ENCODE peak calls at places on chromosomes 4 and X, in eight cellular contexts. One of them, this sample, is unnamed.

GRCh38 chr4:2363056-2363719 is 55.3 kb downstream of the ZFYVE28 start:
- DNase-seq in left lung: no peak
- DNase-seq in HFF-Myc: no peak
- DNase-seq in astrocyte of the cerebellum: no peak
- DNase-seq in psoas muscle: peak
- DNase-seq in AG09309: no peak
- DNase-seq in suprapubic skin: no peak
- DNase-seq in dorsolateral prefrontal cortex: peak
- DNase-seq in this sample: no peak

GRCh38 chrX:8721536-8721935 is 10.4 kb downstream of the ANOS1 start:
- DNase-seq in left lung: no peak
- DNase-seq in HFF-Myc: no peak
- DNase-seq in astrocyte of the cerebellum: no peak
- DNase-seq in psoas muscle: no peak
- DNase-seq in AG09309: no peak
- DNase-seq in suprapubic skin: no peak
- DNase-seq in dorsolateral prefrontal cortex: no peak
- DNase-seq in this sample: no peak

GRCh38 chr4:146023334-146023967 is 84.8 kb upstream of the ZNF827 start:
- DNase-seq in left lung: no peak
- DNase-seq in HFF-Myc: no peak
- DNase-seq in astrocyte of the cerebellum: no peak
- DNase-seq in psoas muscle: no peak
- DNase-seq in AG09309: no peak
- DNase-seq in suprapubic skin: no peak
- DNase-seq in dorsolateral prefrontal cortex: no peak
- DNase-seq in this sample: no peak

GRCh38 chr4:75605928-75606327 is 24.4 kb downstream of the CDKL2 start:
- DNase-seq in left lung: no peak
- DNase-seq in HFF-Myc: no peak
- DNase-seq in astrocyte of the cerebellum: no peak
- DNase-seq in psoas muscle: no peak
- DNase-seq in AG09309: no peak
- DNase-seq in suprapubic skin: no peak
- DNase-seq in dorsolateral prefrontal cortex: no peak
- DNase-seq in this sample: no peak

GRCh38 chrX:70262952-70263567 is 3.1 kb upstream of the P2RY4 start:
- DNase-seq in left lung: peak
- DNase-seq in HFF-Myc: peak
- DNase-seq in astrocyte of the cerebellum: no peak
- DNase-seq in psoas muscle: no peak
- DNase-seq in AG09309: no peak
- DNase-seq in suprapubic skin: no peak
- DNase-seq in dorsolateral prefrontal cortex: no peak
- DNase-seq in this sample: peak

GRCh38 chrX:9110808-9111207 is 76.9 kb upstream of the FAM9B start:
- DNase-seq in left lung: no peak
- DNase-seq in HFF-Myc: no peak
- DNase-seq in astrocyte of the cerebellum: no peak
- DNase-seq in psoas muscle: no peak
- DNase-seq in AG09309: no peak
- DNase-seq in suprapubic skin: no peak
- DNase-seq in dorsolateral prefrontal cortex: no peak
- DNase-seq in this sample: no peak

GRCh38 chr4:17309567-17310268 is 202.2 kb downstream of the QDPR start:
- DNase-seq in left lung: no peak
- DNase-seq in HFF-Myc: no peak
- DNase-seq in astrocyte of the cerebellum: no peak
- DNase-seq in psoas muscle: no peak
- DNase-seq in AG09309: no peak
- DNase-seq in suprapubic skin: no peak
- DNase-seq in dorsolateral prefrontal cortex: no peak
- DNase-seq in this sample: no peak

GRCh38 chrX:41333744-41333993 is 293 bp upstream of the DDX3X start:
- DNase-seq in left lung: no peak
- DNase-seq in HFF-Myc: peak
- DNase-seq in astrocyte of the cerebellum: peak
- DNase-seq in psoas muscle: no peak
- DNase-seq in AG09309: peak
- DNase-seq in suprapubic skin: peak
- DNase-seq in dorsolateral prefrontal cortex: no peak
- DNase-seq in this sample: peak

GRCh38 chr4:142983111-142983510 is 137.0 kb upstream of the INPP4B start:
- DNase-seq in left lung: no peak
- DNase-seq in HFF-Myc: no peak
- DNase-seq in astrocyte of the cerebellum: peak
- DNase-seq in psoas muscle: no peak
- DNase-seq in AG09309: no peak
- DNase-seq in suprapubic skin: no peak
- DNase-seq in dorsolateral prefrontal cortex: no peak
- DNase-seq in this sample: no peak

GRCh38 chr4:4677825-4678522 is 136.1 kb upstream of the STX18 start:
- DNase-seq in left lung: no peak
- DNase-seq in HFF-Myc: peak
- DNase-seq in astrocyte of the cerebellum: no peak
- DNase-seq in psoas muscle: no peak
- DNase-seq in AG09309: peak
- DNase-seq in suprapubic skin: no peak
- DNase-seq in dorsolateral prefrontal cortex: no peak
- DNase-seq in this sample: no peak

DNA sequence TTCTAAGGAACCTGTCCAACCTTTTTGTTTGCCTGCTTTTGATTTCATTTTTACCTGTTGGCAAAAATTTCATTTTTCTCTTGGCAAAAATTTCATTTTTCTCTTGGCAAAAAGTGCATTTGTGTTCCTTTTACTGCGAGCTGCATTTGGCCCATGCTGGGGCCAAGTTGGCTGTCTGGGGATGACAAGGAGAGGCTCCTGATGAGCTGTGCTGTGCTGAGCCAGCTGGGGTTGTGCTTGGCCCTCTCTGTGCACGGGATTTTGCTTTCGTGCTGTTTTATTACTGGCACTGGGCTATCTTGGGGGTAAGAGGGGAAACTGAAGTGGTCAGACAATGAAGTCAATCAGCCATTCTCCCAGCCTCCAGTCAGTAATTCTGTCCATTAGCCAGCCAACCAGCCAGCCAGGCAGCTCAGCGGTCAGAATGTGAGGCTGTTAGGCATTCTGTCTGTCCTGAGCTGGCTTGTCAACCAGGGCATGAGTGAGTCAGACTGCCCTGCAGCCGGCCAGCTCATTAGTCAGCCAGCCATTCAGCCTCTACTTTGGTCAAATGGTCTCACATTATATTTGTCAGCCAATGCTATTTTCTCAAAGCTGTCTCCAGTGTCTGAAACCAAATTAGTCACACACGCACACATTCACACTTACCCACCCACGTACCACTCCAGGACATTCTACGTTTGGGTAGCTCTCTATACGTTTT is 56.9 kb upstream of the PRPS1 start:
- DNase-seq in left lung: peak
- DNase-seq in HFF-Myc: no peak
- DNase-seq in astrocyte of the cerebellum: peak
- DNase-seq in psoas muscle: peak
- DNase-seq in AG09309: peak
- DNase-seq in suprapubic skin: no peak
- DNase-seq in dorsolateral prefrontal cortex: no peak
- DNase-seq in this sample: peak
- TF ChIP-seq CTCF in left lung: no peak
- TF ChIP-seq CTCF in HFF-Myc: no peak
- TF ChIP-seq CTCF in astrocyte of the cerebellum: no peak
- TF ChIP-seq CTCF in psoas muscle: no peak
- TF ChIP-seq CTCF in AG09309: no peak
- TF ChIP-seq CTCF in suprapubic skin: no peak
- TF ChIP-seq CTCF in dorsolateral prefrontal cortex: no peak
- TF ChIP-seq CTCF in this sample: no peak

GRCh38 chr4:70994387-70995099 is 1.1 kb downstream of the DCK start:
- DNase-seq in left lung: no peak
- DNase-seq in HFF-Myc: no peak
- DNase-seq in astrocyte of the cerebellum: no peak
- DNase-seq in psoas muscle: no peak
- DNase-seq in AG09309: no peak
- DNase-seq in suprapubic skin: no peak
- DNase-seq in dorsolateral prefrontal cortex: no peak
- DNase-seq in this sample: no peak

GRCh38 chr4:70991596-70991995 is 1.9 kb upstream of the DCK start:
- DNase-seq in left lung: no peak
- DNase-seq in HFF-Myc: no peak
- DNase-seq in astrocyte of the cerebellum: no peak
- DNase-seq in psoas muscle: no peak
- DNase-seq in AG09309: no peak
- DNase-seq in suprapubic skin: no peak
- DNase-seq in dorsolateral prefrontal cortex: no peak
- DNase-seq in this sample: no peak

GRCh38 chr4:70993181-70994068 is at the start of gene DCK:
- DNase-seq in left lung: peak
- DNase-seq in HFF-Myc: peak
- DNase-seq in astrocyte of the cerebellum: peak
- DNase-seq in psoas muscle: peak
- DNase-seq in AG09309: peak
- DNase-seq in suprapubic skin: peak
- DNase-seq in dorsolateral prefrontal cortex: peak
- DNase-seq in this sample: peak

GRCh38 chr4:70994069-70994366 is 569 bp downstream of the DCK start:
- DNase-seq in left lung: no peak
- DNase-seq in HFF-Myc: no peak
- DNase-seq in astrocyte of the cerebellum: no peak
- DNase-seq in psoas muscle: no peak
- DNase-seq in AG09309: no peak
- DNase-seq in suprapubic skin: no peak
- DNase-seq in dorsolateral prefrontal cortex: no peak
- DNase-seq in this sample: no peak

DNA sequence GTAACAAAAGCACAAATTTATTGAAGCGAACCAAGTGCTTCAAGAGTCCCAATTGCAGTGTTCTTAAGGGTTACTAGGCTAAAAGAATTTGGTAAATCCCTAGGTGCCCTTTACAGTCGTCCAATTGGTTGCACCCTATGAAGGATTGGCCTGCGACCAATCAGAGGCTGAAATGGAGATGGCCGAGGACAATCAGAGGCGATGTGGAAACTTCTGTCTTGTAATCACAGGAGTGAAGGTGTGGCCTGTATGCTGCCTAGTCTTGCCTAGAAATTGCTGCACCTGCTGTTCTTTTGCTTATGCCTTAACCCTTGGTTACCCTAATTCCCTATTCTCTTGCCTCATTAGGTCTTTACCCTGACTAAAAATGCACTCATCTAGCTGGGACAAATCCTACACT is 1.1 kb upstream of the DCK start:
- DNase-seq in left lung: no peak
- DNase-seq in HFF-Myc: no peak
- DNase-seq in astrocyte of the cerebellum: no peak
- DNase-seq in psoas muscle: no peak
- DNase-seq in AG09309: no peak
- DNase-seq in suprapubic skin: no peak
- DNase-seq in dorsolateral prefrontal cortex: no peak
- DNase-seq in this sample: peak
- H3K4me3 ChIP-seq in left lung: peak
- H3K4me3 ChIP-seq in HFF-Myc: peak
- H3K4me3 ChIP-seq in astrocyte of the cerebellum: peak
- H3K4me3 ChIP-seq in psoas muscle: peak
- H3K4me3 ChIP-seq in AG09309: no peak
- H3K4me3 ChIP-seq in suprapubic skin: peak
- H3K4me3 ChIP-seq in dorsolateral prefrontal cortex: peak
- H3K4me3 ChIP-seq in this sample: peak

DNA sequence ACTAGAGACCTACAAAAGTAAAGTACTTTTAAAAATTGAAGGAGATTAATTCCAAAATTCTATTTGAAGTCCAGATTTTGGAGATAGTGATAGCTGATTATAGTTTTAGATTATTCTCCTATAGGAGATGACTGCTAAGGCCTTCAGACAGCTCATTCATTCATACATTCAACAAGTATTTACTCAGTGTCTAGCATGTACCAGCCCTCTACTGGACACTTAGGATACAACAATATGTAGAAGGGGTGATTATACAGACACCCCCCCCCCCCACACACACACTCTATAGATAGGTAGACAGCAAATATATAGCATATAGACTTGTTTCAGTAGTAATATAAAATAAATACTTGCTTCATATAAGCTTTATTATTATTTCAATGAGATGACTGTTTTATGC is 60.4 kb upstream of the TAF9B start:
- DNase-seq in left lung: no peak
- DNase-seq in HFF-Myc: peak
- DNase-seq in astrocyte of the cerebellum: no peak
- DNase-seq in psoas muscle: no peak
- DNase-seq in AG09309: no peak
- DNase-seq in suprapubic skin: no peak
- DNase-seq in dorsolateral prefrontal cortex: no peak
- DNase-seq in this sample: peak
- TF ChIP-seq CTCF in left lung: no peak
- TF ChIP-seq CTCF in HFF-Myc: peak
- TF ChIP-seq CTCF in astrocyte of the cerebellum: no peak
- TF ChIP-seq CTCF in psoas muscle: no peak
- TF ChIP-seq CTCF in AG09309: peak
- TF ChIP-seq CTCF in suprapubic skin: no peak
- TF ChIP-seq CTCF in dorsolateral prefrontal cortex: no peak
- TF ChIP-seq CTCF in this sample: peak

GRCh38 chr4:81622028-81622427 is 150.3 kb upstream of the RASGEF1B start:
- DNase-seq in left lung: no peak
- DNase-seq in HFF-Myc: no peak
- DNase-seq in astrocyte of the cerebellum: no peak
- DNase-seq in psoas muscle: no peak
- DNase-seq in AG09309: no peak
- DNase-seq in suprapubic skin: no peak
- DNase-seq in dorsolateral prefrontal cortex: no peak
- DNase-seq in this sample: peak

GRCh38 chr4:81620442-81620841 is 148.7 kb upstream of the RASGEF1B start:
- DNase-seq in left lung: no peak
- DNase-seq in HFF-Myc: no peak
- DNase-seq in astrocyte of the cerebellum: no peak
- DNase-seq in psoas muscle: no peak
- DNase-seq in AG09309: no peak
- DNase-seq in suprapubic skin: no peak
- DNase-seq in dorsolateral prefrontal cortex: no peak
- DNase-seq in this sample: peak

GRCh38 chr4:81621490-81621889 is 149.8 kb upstream of the RASGEF1B start:
- DNase-seq in left lung: no peak
- DNase-seq in HFF-Myc: no peak
- DNase-seq in astrocyte of the cerebellum: no peak
- DNase-seq in psoas muscle: no peak
- DNase-seq in AG09309: no peak
- DNase-seq in suprapubic skin: no peak
- DNase-seq in dorsolateral prefrontal cortex: no peak
- DNase-seq in this sample: no peak

GRCh38 chr4:81622474-81623198 is 150.9 kb upstream of the RASGEF1B start:
- DNase-seq in left lung: no peak
- DNase-seq in HFF-Myc: no peak
- DNase-seq in astrocyte of the cerebellum: no peak
- DNase-seq in psoas muscle: no peak
- DNase-seq in AG09309: no peak
- DNase-seq in suprapubic skin: no peak
- DNase-seq in dorsolateral prefrontal cortex: no peak
- DNase-seq in this sample: no peak

DNA sequence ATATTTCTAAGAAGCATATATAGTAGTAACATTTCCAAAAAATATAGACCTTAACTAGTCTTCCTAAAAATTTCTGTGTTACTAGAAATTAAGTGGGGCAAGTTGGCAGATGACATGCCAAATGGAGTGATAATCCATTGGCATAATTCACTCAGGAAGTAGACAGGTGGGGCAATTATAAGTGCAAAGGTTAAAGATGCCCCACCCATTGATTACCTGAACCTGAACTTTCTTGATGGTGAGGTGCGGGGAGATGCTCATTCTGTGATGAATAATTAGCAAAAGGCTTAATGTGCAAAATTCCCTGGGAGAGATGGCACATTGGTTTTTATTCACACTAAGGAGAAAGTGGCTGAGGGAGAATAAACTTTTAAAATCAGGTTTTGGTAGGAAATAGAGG is 145.9 kb upstream of the RASGEF1B start:
- DNase-seq in left lung: no peak
- DNase-seq in HFF-Myc: no peak
- DNase-seq in astrocyte of the cerebellum: no peak
- DNase-seq in psoas muscle: no peak
- DNase-seq in AG09309: no peak
- DNase-seq in suprapubic skin: no peak
- DNase-seq in dorsolateral prefrontal cortex: no peak
- DNase-seq in this sample: no peak
- H3K4me3 ChIP-seq in left lung: no peak
- H3K4me3 ChIP-seq in HFF-Myc: no peak
- H3K4me3 ChIP-seq in astrocyte of the cerebellum: no peak
- H3K4me3 ChIP-seq in psoas muscle: no peak
- H3K4me3 ChIP-seq in AG09309: no peak
- H3K4me3 ChIP-seq in suprapubic skin: no peak
- H3K4me3 ChIP-seq in dorsolateral prefrontal cortex: no peak
- H3K4me3 ChIP-seq in this sample: no peak